ENCODE peak calls at places on chromosomes 3 and 15, in four cellular contexts. V is HepG2, D is stomach, W is sigmoid colon. P is an unnamed sample.

GRCh38 chr15:50345298-50345697 is 9.7 kb downstream of the GABPB1 start:
- DNase-seq in V (no peak), D (no peak), W (no peak), P (no peak)

GRCh38 chr3:153667341-153667740 is 453.8 kb upstream of the ARHGEF26 start:
- DNase-seq in V (no peak), D (no peak), W (no peak), P (no peak)

GRCh38 chr15:94352940-94353820 is 121.8 kb downstream of the MCTP2 start:
- DNase-seq in V (peak), D (no peak), W (no peak), P (no peak)

GRCh38 chr3:160638184-160638583 is 38.8 kb upstream of the ARL14 start:
- DNase-seq in V (no peak), D (no peak), W (no peak), P (no peak)

GRCh38 chr15:60585743-60586708 is 107.1 kb upstream of the ICE2 start:
- DNase-seq in V (peak), D (peak), W (no peak), P (peak)

GRCh38 chr3:128432898-128433629 is 33.6 kb downstream of the DNAJB8 start:
- DNase-seq in V (no peak), D (no peak), W (no peak), P (no peak)

GRCh38 chr3:112498916-112499315 is 356 bp downstream of the BTLA start:
- DNase-seq in V (no peak), D (no peak), W (no peak), P (no peak)

GRCh38 chr3:30221622-30222021 is 384.8 kb upstream of the TGFBR2 start:
- DNase-seq in V (no peak), D (no peak), W (no peak), P (no peak)

GRCh38 chr3:107589454-107589853 is 66.7 kb downstream of the BBX start:
- DNase-seq in V (no peak), D (no peak), W (no peak), P (no peak)

GRCh38 chr15:79970921-79971434 is at the start of gene BCL2A1:
- DNase-seq in V (no peak), D (peak), W (no peak), P (peak)

GRCh38 chr15:39834256-39834655 is 51.6 kb upstream of the FSIP1 start:
- DNase-seq in V (no peak), D (no peak), W (no peak), P (no peak)

GRCh38 chr15:75598361-75598760 is 19.2 kb upstream of the PTPN9 start:
- DNase-seq in V (no peak), D (no peak), W (no peak), P (no peak)

GRCh38 chr3:31488475-31489017 is 44.2 kb upstream of the STT3B start:
- DNase-seq in V (no peak), D (no peak), W (no peak), P (no peak)

GRCh38 chr3:84074767-84075166 is 884.0 kb upstream of the CADM2 start:
- DNase-seq in V (no peak), D (no peak), W (no peak), P (no peak)

GRCh38 chr3:123123716-123124616 is 57.1 kb downstream of the PDIA5 start:
- DNase-seq in V (no peak), D (no peak), W (no peak), P (no peak)

GRCh38 chr3:133367956-133368355 is 31.9 kb upstream of the BFSP2 start:
- DNase-seq in V (no peak), D (no peak), W (no peak), P (no peak)

GRCh38 chr3:60010778-60011177 is 961.0 kb upstream of the CFAP20DC start:
- DNase-seq in V (no peak), D (no peak), W (no peak), P (no peak)

GRCh38 chr3:65210026-65210814 is 522.4 kb upstream of the ADAMTS9 start:
- DNase-seq in V (no peak), D (no peak), W (no peak), P (no peak)

GRCh38 chr3:63976166-63976861 is 47.0 kb downstream of the PSMD6 start:
- DNase-seq in V (peak), D (no peak), W (no peak), P (no peak)

GRCh38 chr3:55595420-55595819 is 108.3 kb upstream of the WNT5A start:
- DNase-seq in V (no peak), D (no peak), W (no peak), P (no peak)

GRCh38 chr15:51336011-51336410 is 2.4 kb downstream of the CYP19A1 start:
- DNase-seq in V (no peak), D (no peak), W (no peak), P (no peak)

GRCh38 chr3:113255100-113255853 is 43.9 kb downstream of the BOC start:
- DNase-seq in V (no peak), D (no peak), W (peak), P (no peak)

GRCh38 chr15:92904832-92905640 is 4.9 kb downstream of the CHD2 start:
- DNase-seq in V (no peak), D (no peak), W (no peak), P (no peak)

GRCh38 chr3:136899622-136900158 is 37.7 kb downstream of the NCK1 start:
- DNase-seq in V (no peak), D (no peak), W (no peak), P (no peak)

GRCh38 chr3:16338124-16338523 is 73.1 kb downstream of the OXNAD1 start:
- DNase-seq in V (no peak), D (peak), W (no peak), P (peak)

GRCh38 chr3:149615731-149616221 is 42.0 kb downstream of the WWTR1 start:
- DNase-seq in V (peak), D (no peak), W (no peak), P (no peak)

GRCh38 chr3:180250172-180250571 is 213.4 kb upstream of the PEX5L start:
- DNase-seq in V (no peak), D (no peak), W (no peak), P (no peak)

GRCh38 chr3:157081681-157082210 is 78.2 kb downstream of the CCNL1 start:
- DNase-seq in V (peak), D (peak), W (peak), P (peak)

GRCh38 chr15:65792988-65793812 is 1.1 kb upstream of the DENND4A start:
- DNase-seq in V (no peak), D (no peak), W (no peak), P (peak)

GRCh38 chr3:129618186-129618820 is 11.8 kb upstream of the PLXND1 start:
- DNase-seq in V (no peak), D (no peak), W (peak), P (no peak)

GRCh38 chr3:37256447-37256846 is 82.1 kb upstream of the LRRFIP2 start:
- DNase-seq in V (peak), D (no peak), W (no peak), P (no peak)

GRCh38 chr3:45955017-45955647 is 11.9 kb downstream of the CXCR6 start:
- DNase-seq in V (no peak), D (no peak), W (no peak), P (no peak)

DNA sequence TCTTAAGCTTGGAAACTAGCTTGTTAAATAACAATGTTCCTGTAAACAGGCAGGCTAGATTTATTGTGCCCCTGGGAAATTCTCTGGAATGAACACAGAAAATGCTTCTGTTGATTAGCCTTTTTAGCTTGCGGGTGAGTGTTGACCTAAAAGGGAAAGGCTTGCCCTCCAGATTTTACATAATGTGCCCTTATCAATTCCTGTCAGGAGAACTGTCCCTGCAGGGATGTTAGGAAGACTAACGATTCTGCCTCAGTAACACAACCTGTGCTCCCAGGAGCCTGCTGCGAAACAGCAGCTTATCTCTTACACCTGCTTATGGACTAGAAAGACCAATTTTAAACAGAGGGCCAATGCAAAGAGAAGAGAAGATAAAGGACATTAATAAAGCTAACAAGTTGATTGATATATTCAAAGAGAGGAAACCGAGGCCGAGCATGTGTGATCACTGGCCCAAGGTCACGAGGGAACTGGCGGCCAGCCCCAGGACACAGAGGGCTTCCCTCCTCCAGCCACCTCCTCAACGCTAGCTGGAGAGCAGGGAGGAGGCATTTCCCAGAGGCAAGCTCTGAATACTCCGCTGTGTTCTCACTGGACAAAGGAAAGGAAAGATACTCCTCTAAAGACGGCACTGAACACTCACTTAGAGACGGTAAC is 48.4 kb upstream of the TJP1 start:
- DNase-seq in V (no peak), D (no peak), W (no peak), P (no peak)
- TF ChIP-seq POLR2A in V (no peak), D (no peak), W (no peak), P (no peak)

GRCh38 chr3:169215953-169216352 is 447.6 kb downstream of the MECOM start:
- DNase-seq in V (no peak), D (no peak), W (no peak), P (no peak)

GRCh38 chr3:169218314-169218983 is 445.1 kb downstream of the MECOM start:
- DNase-seq in V (peak), D (peak), W (no peak), P (no peak)

GRCh38 chr3:169215461-169215860 is 448.1 kb downstream of the MECOM start:
- DNase-seq in V (no peak), D (no peak), W (no peak), P (no peak)
- TF ChIP-seq EP300 in V (no peak), D (no peak), W (no peak), P (no peak)

GRCh38 chr3:33278106-33278672 is 947 bp downstream of the FBXL2 start:
- DNase-seq in V (no peak), D (no peak), W (no peak), P (no peak)

GRCh38 chr3:33273628-33274027 is 3.6 kb upstream of the FBXL2 start:
- DNase-seq in V (no peak), D (no peak), W (no peak), P (no peak)

GRCh38 chr3:33277193-33277882 is at the start of gene FBXL2:
- DNase-seq in V (peak), D (peak), W (peak), P (peak)
- TF ChIP-seq POLR2AphosphoS5 in V (no peak), D (no peak), W (peak), P (peak)

GRCh38 chr3:98900265-98901031 is 1.0 kb downstream of the DCBLD2 start:
- DNase-seq in V (no peak), D (no peak), W (no peak), P (no peak)

GRCh38 chr3:98901032-98901464 is 447 bp downstream of the DCBLD2 start:
- DNase-seq in V (peak), D (peak), W (peak), P (peak)

GRCh38 chr3:98903099-98903498 is 1.6 kb upstream of the DCBLD2 start:
- DNase-seq in V (no peak), D (no peak), W (no peak), P (no peak)

GRCh38 chr3:98902341-98902740 is 846 bp upstream of the DCBLD2 start:
- DNase-seq in V (no peak), D (no peak), W (no peak), P (no peak)

DNA sequence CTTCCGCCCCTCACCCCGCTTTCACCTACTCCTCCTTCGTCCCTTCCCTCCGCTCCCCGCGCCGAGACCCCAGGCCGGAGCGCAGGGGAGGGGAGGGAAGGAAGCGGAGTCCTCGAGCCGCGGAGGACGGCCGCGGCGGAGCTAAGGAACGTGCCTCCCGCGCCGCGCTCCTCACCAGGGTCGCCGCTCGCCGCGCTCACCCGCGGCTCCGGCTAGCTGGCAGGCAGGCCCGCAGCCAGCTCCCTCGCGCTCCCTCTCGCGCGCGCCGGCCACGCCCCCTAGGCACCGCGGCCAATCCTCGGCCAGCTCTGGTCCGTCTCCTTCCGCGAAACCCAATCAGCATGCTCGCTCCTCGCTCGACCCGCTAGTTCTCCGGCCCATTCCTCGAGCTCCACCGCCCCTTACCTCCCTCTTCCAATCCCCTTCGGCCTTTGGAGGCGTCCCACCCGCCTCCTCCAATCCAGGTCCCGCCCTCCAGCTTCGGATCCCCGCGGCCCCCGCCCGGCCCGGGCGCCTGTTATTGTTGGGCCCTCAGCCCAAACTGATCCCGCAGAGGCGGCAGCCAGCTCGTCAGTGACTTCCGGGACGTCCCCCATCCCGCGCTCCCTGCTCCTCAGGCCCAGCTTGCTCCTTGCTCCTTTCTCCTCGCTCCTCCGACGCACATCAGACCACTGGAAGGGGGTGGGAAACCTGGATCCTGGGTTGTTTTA is at the start of gene DCBLD2:
- DNase-seq in V (peak), D (peak), W (peak), P (peak)
- TF ChIP-seq POLR2A in V (peak), D (no peak), W (peak), P (peak)

P was measured in upper lobe of left lung.